ENCODE peak calls at places on chromosome 5, in eight cellular contexts. T is mesenchymal stem cell; A is cardiac muscle cell; O is vagina; H is colonic mucosa; N is CD8-positive, alpha-beta memory T cell; M is aorta; P is PC-3. K is an unnamed sample. For H3K4me1, the result is how much of the 10 kb centered on the place peaks cover.

GRCh38 chr5:59496524-59497134 is 396.9 kb downstream of the PDE4D start:
- DNase-seq in A (peak), H (no peak), P (peak), O (no peak), M (no peak), N (no peak), T (no peak), K (peak)

GRCh38 chr5:55226027-55226933 is 835 bp downstream of the MCIDAS start:
- DNase-seq in M (peak), O (no peak), P (peak), H (peak), T (peak), A (peak), N (peak), K (peak)

GRCh38 chr5:66840527-66841013 is 244.4 kb downstream of the MAST4 start:
- DNase-seq in P (peak), H (no peak), T (peak), M (no peak), O (no peak), A (no peak), N (no peak), K (no peak)

GRCh38 chr5:144427871-144428270 is 257.2 kb downstream of the KCTD16 start:
- DNase-seq in H (no peak), A (no peak), O (no peak), T (peak), P (no peak), N (no peak), M (no peak), K (no peak)

GRCh38 chr5:168317521-168318147 is 26.2 kb downstream of the WWC1 start:
- DNase-seq in P (peak), N (no peak), H (no peak), M (no peak), O (no peak), T (peak), A (peak), K (peak)

GRCh38 chr5:59020611-59021285 is 437.9 kb downstream of the RAB3C start:
- DNase-seq in A (no peak), P (peak), H (peak), T (no peak), N (no peak), O (no peak), M (no peak), K (no peak)

GRCh38 chr5:1823381-1824034 is 22.3 kb downstream of the NDUFS6 start:
- DNase-seq in A (no peak), T (no peak), N (no peak), M (peak), O (no peak), P (no peak), H (no peak), K (no peak)

GRCh38 chr5:81450940-81451339 is 57.0 kb upstream of the ACOT12 start:
- DNase-seq in T (no peak), H (no peak), O (no peak), M (no peak), P (peak), A (peak), N (no peak), K (no peak)

GRCh38 chr5:109566361-109566760 is 123.4 kb upstream of the MAN2A1 start:
- DNase-seq in H (no peak), M (no peak), A (no peak), T (no peak), P (no peak), O (no peak), N (no peak), K (no peak)

GRCh38 chr5:67153292-67153691 is 43.3 kb downstream of the CD180 start:
- DNase-seq in O (no peak), M (no peak), T (no peak), H (no peak), N (no peak), A (no peak), P (no peak), K (no peak)

GRCh38 chr5:39076757-39077475 is 2.7 kb upstream of the RICTOR start:
- DNase-seq in T (peak), H (no peak), O (no peak), N (no peak), A (no peak), M (no peak), P (peak), K (peak)

GRCh38 chr5:96942911-96943310 is 7.0 kb downstream of the LNPEP start:
- DNase-seq in O (no peak), M (no peak), A (no peak), P (peak), T (no peak), H (no peak), N (no peak), K (no peak)

GRCh38 chr5:6728011-6728794 is 15.0 kb downstream of the TENT4A start:
- DNase-seq in H (no peak), O (no peak), A (no peak), T (no peak), P (no peak), M (no peak), N (no peak), K (no peak)

GRCh38 chr5:16931334-16932110 is 4.6 kb downstream of the MYO10 start:
- DNase-seq in A (peak), O (no peak), N (no peak), P (no peak), T (no peak), H (peak), M (no peak), K (no peak)

GRCh38 chr5:34900660-34901059 is 14.6 kb downstream of the RAD1 start:
- DNase-seq in H (no peak), M (no peak), N (no peak), T (no peak), A (no peak), O (no peak), P (no peak), K (no peak)

GRCh38 chr5:144794922-144795321 is 624.2 kb downstream of the KCTD16 start:
- DNase-seq in A (no peak), T (peak), N (no peak), H (no peak), O (no peak), M (no peak), P (no peak), K (peak)

GRCh38 chr5:113232667-113233066 is 202.1 kb downstream of the TSSK1B start:
- DNase-seq in N (no peak), A (peak), P (peak), O (no peak), M (no peak), T (no peak), H (no peak), K (peak)

GRCh38 chr5:172671091-172671490 is 30.0 kb downstream of the NEURL1B start:
- DNase-seq in O (no peak), A (no peak), N (no peak), M (peak), H (no peak), T (no peak), P (no peak), K (no peak)

GRCh38 chr5:71783891-71784290 is 64.8 kb downstream of the CARTPT start:
- DNase-seq in O (no peak), H (no peak), A (no peak), P (peak), T (no peak), N (no peak), M (no peak), K (no peak)

GRCh38 chr5:33299621-33300208 is 141.1 kb upstream of the TARS1 start:
- DNase-seq in N (no peak), H (no peak), O (no peak), M (no peak), T (peak), A (peak), P (peak), K (peak)

GRCh38 chr5:81785311-81785710 is 34.4 kb upstream of the SSBP2 start:
- DNase-seq in T (no peak), P (peak), H (no peak), N (no peak), A (no peak), M (no peak), O (no peak), K (no peak)

GRCh38 chr5:90055831-90056328 is 353.7 kb downstream of the CETN3 start:
- DNase-seq in N (no peak), O (no peak), P (peak), H (no peak), M (no peak), T (peak), A (peak), K (peak)

GRCh38 chr5:118967059-118967508 is 21.3 kb downstream of the DTWD2 start:
- DNase-seq in N (no peak), H (no peak), O (no peak), A (no peak), T (no peak), M (no peak), P (peak), K (no peak)

GRCh38 chr5:140546851-140547507 is 483 bp upstream of the EIF4EBP3 start:
- DNase-seq in A (no peak), M (no peak), N (no peak), H (peak), O (peak), T (peak), P (peak), K (no peak)
- H3K4me3 ChIP-seq in A (peak), M (no peak), N (peak), H (no peak), O (peak), T (peak), P (no peak), K (peak)

GRCh38 chr5:124921694-124922093 is 175.3 kb upstream of the ZNF608 start:
- DNase-seq in A (no peak), P (peak), N (no peak), O (no peak), H (no peak), T (no peak), M (no peak), K (no peak)

GRCh38 chr5:124919076-124919475 is 172.6 kb upstream of the ZNF608 start:
- DNase-seq in H (no peak), A (no peak), T (no peak), M (no peak), P (no peak), O (no peak), N (no peak), K (no peak)

GRCh38 chr5:124920909-124921666 is 174.6 kb upstream of the ZNF608 start:
- DNase-seq in P (no peak), T (no peak), N (no peak), O (no peak), H (no peak), A (no peak), M (no peak), K (no peak)

GRCh38 chr5:124919752-124920151 is 173.3 kb upstream of the ZNF608 start:
- DNase-seq in O (no peak), H (no peak), P (no peak), A (no peak), M (no peak), T (no peak), N (no peak), K (no peak)

GRCh38 chr5:124918618-124919017 is 172.2 kb upstream of the ZNF608 start:
- DNase-seq in T (no peak), P (no peak), M (no peak), O (no peak), N (no peak), H (no peak), A (no peak), K (no peak)
- H3K4me1 ChIP-seq in T (under half), P (under half), M (under half), O (under half), N (under half), H (under half), A (under half), K (under half)

GRCh38 chr5:132487095-132487428 is 3.5 kb downstream of the IRF1 start:
- DNase-seq in H (peak), O (peak), M (no peak), N (no peak), P (no peak), T (no peak), A (no peak), K (no peak)
- H3K4me3 ChIP-seq in H (peak), O (no peak), M (no peak), N (peak), P (no peak), T (no peak), A (no peak), K (no peak)

GRCh38 chr5:139650031-139650688 is 2.0 kb downstream of the CXXC5 start:
- DNase-seq in P (no peak), A (no peak), H (peak), M (peak), N (no peak), T (peak), O (no peak), K (peak)
- H3K4me1 ChIP-seq in P (under half), A (under half), H (under half), M (under half), N (under half), T (under half), O (half or more), K (half or more)

GRCh38 chr5:147485046-147485445 is 24.8 kb downstream of the DPYSL3 start:
- DNase-seq in T (peak), P (no peak), H (no peak), A (peak), M (no peak), N (no peak), O (no peak), K (peak)

GRCh38 chr5:147483197-147483790 is 26.6 kb downstream of the DPYSL3 start:
- DNase-seq in A (no peak), P (peak), M (no peak), O (no peak), N (no peak), H (no peak), T (no peak), K (peak)

GRCh38 chr5:147483961-147484707 is 25.7 kb downstream of the DPYSL3 start:
- DNase-seq in P (no peak), T (peak), M (peak), A (peak), H (peak), O (no peak), N (no peak), K (peak)

GRCh38 chr5:147485814-147486213 is 24.1 kb downstream of the DPYSL3 start:
- DNase-seq in P (no peak), N (no peak), M (no peak), O (no peak), H (no peak), A (no peak), T (no peak), K (no peak)

GRCh38 chr5:147484708-147485020 is 25.2 kb downstream of the DPYSL3 start:
- DNase-seq in H (no peak), N (no peak), P (no peak), M (no peak), T (peak), O (no peak), A (no peak), K (peak)
- H3K4me3 ChIP-seq in H (no peak), N (no peak), P (no peak), M (no peak), T (peak), O (no peak), A (no peak), K (peak)

DNA sequence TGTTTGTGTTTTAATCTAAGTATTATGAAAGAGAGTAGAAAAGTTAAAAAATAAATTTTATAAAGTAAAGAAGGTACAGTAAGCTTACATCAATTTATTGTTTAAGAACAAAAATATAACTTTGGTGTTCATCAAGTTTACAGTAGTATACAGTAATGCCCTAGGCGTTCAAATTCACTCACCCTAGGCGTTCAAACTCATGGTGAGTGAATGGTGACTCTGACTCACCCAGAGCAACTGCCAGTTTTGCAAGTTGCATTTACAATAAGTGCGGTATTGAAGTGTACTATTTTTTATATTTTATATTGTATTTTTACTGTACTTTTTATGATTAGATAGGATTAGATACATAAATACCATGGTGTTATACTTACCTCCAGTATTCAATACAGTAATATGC is 421.3 kb downstream of the CDH12 start:
- DNase-seq in O (no peak), M (no peak), P (peak), H (no peak), N (no peak), T (no peak), A (no peak), K (no peak)
- H3K4me1 ChIP-seq in O (under half), M (under half), P (under half), H (under half), N (under half), T (under half), A (under half), K (under half)

GRCh38 chr5:130605200-130605599 is 559.9 kb downstream of the HINT1 start:
- DNase-seq in H (no peak), O (no peak), M (no peak), T (no peak), A (no peak), N (no peak), P (peak), K (no peak)
- H3K4me3 ChIP-seq in H (no peak), O (no peak), M (no peak), T (no peak), A (no peak), N (no peak), P (no peak), K (no peak)

K was measured in adipocyte.